ENCODE peak calls at places on chromosomes 3 and 15, in five cellular contexts. W is astrocyte of the spinal cord, Q is pancreas, U is GM12865, R is body of pancreas. K is an unnamed sample.

GRCh38 chr3:10232138-10232537 is 16.1 kb upstream of the TATDN2 start:
- DNase-seq in W (no peak), Q (no peak), U (peak; percentile 84), R (peak; percentile 50), K (no peak)

GRCh38 chr15:27017168-27017809 is 46.3 kb downstream of the GABRG3 start:
- DNase-seq in W (peak; percentile 68), Q (peak; percentile 54), U (peak; percentile 24), R (peak; percentile 55), K (peak; percentile 36)

GRCh38 chr15:48810414-48811324 is at the start of gene CEP152:
- DNase-seq in W (peak; percentile 100), Q (peak; percentile 99), U (peak; percentile 100), R (peak; percentile 99), K (peak; percentile 100)

GRCh38 chr15:95622843-95623242 is 707.7 kb upstream of the NR2F2 start:
- DNase-seq in W (no peak), Q (no peak), U (no peak), R (no peak), K (no peak)

GRCh38 chr3:10449436-10449835 is 56.0 kb downstream of the ATP2B2 start:
- DNase-seq in W (no peak), Q (no peak), U (no peak), R (no peak), K (no peak)

GRCh38 chr3:84836961-84837360 is 121.8 kb upstream of the CADM2 start:
- DNase-seq in W (no peak), Q (peak; percentile 45), U (no peak), R (peak; percentile 39), K (no peak)

GRCh38 chr3:46097691-46098241 is 70.5 kb upstream of the XCR1 start:
- DNase-seq in W (peak; percentile 33), Q (peak; percentile 21), U (peak; percentile 77), R (peak; percentile 36), K (peak; percentile 75)

GRCh38 chr3:172675371-172676193 is 35.3 kb downstream of the NCEH1 start:
- DNase-seq in W (peak; percentile 71), Q (no peak), U (peak; percentile 52), R (no peak), K (peak; percentile 32)

GRCh38 chr15:78621810-78622402 is 1.1 kb upstream of the CHRNA3 start:
- DNase-seq in W (no peak), Q (no peak), U (no peak), R (no peak), K (no peak)

GRCh38 chr15:90033448-90033847 is 32.3 kb downstream of the ZNF710 start:
- DNase-seq in W (no peak), Q (no peak), U (no peak), R (no peak), K (no peak)

GRCh38 chr3:189317911-189318310 is 146.1 kb downstream of the TPRG1 start:
- DNase-seq in W (no peak), Q (no peak), U (no peak), R (no peak), K (no peak)

GRCh38 chr3:124797426-124797945 is 67.2 kb downstream of the UMPS start:
- DNase-seq in W (no peak), Q (no peak), U (no peak), R (no peak), K (no peak)

GRCh38 chr3:26621891-26622633 is 510 bp upstream of the LRRC3B start:
- DNase-seq in W (no peak), Q (no peak), U (no peak), R (no peak), K (no peak)
- H3K4me3 ChIP-seq in W (no peak overlapping the region), Q (peak overlapping the region; percentile 14), U (no peak overlapping the region), R (no peak overlapping the region), K (no peak overlapping the region)

DNA sequence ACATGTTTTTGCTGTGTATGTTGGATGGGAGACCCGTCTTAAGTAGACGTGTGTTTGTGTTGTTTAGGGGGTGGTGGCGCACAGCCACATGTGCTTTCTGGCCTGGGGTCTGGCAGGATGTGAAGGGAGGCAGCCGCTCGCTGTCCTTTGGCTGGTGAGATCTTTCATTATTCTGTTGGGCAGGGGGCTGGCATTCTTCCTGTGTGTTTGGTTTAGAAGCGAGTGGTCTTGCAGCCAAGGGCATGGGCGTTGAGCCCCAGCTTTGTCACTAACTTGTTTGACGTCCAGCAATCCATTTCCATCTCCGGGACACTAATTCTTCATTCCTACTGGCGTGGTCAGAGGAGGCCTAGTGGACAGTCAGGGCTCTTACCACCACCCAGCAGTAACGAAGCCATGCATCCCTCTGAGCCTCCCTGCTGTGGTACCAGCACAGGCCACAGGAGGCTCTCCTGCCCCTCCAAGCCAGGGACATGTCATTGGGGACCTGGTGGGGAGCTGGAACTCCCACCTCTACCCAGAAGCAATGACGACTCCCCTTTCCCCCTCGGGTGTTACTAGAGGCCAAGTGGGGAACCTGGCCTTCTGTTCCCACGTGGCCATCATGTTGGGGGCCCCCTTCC is 10.7 kb downstream of the THSD4 start:
- DNase-seq in W (no peak), Q (no peak), U (peak; percentile 35), R (no peak), K (no peak)
- TF ChIP-seq CTCF in W (peak; percentile 44), Q (no peak), U (peak; percentile 40), R (peak; percentile 21), K (peak; percentile 5)

DNA sequence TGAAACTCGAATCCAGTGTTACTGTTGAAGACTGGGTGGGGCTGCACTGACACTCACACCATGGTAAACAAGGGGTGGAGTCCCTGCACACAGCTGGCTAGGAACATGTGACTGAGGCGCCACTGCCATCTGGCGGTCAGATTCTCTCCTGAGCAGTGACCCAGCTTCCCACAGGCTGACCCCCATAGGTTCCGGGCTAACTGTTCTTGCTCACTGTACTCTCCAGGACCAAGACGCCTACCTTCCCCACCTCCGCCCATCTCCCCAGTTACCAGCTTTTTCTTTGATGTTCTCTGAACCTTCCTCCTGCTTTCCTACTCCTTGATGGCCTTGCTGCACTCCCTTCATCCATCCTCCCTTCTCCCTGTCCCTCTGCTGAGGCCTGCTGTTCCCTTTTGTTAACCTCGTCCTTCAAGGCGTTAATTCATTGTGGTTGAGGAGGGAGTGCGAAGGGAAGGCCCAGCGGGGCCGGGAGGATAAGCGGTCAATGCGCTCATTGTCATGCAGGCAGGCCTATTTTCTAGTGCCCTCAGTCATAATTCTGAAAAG is 115.2 kb downstream of the ATP8B4 start:
- DNase-seq in W (peak; percentile 83), Q (peak; percentile 71), U (peak; percentile 90), R (peak; percentile 77), K (peak; percentile 91)
- H3K4me3 ChIP-seq in W (no peak overlapping the region), Q (no peak overlapping the region), U (no peak overlapping the region), R (no peak overlapping the region), K (no peak overlapping the region)

GRCh38 chr3:142211034-142211433 is 14.4 kb downstream of the GK5 start:
- DNase-seq in W (no peak), Q (no peak), U (peak; percentile 24), R (no peak), K (no peak)
- TF ChIP-seq CTCF in W (peak; percentile 34), Q (no peak), U (peak; percentile 32), R (no peak), K (no peak)

DNA sequence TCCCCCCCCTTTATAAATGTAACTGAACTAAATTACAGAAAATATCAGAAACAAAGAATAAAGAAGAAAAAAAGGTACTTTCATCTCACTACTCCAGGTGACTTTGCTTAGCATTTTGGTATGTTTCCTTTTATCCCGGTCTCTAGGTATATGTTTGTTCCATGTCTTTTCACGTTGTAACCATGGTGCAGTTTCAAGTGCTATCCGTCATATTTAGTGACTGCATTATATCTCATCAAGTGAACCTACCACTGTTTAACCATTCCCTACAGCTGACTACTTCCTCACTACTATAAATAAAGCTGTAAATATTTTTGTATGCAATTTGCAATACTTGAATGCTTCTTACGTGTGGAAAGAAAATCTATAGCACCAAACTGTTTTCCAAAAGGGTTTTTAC is 2.2 kb downstream of the BTBD1 start:
- DNase-seq in W (no peak), Q (no peak), U (no peak), R (no peak), K (no peak)
- H3K4me3 ChIP-seq in W (peak overlapping the region; percentile 85), Q (peak overlapping the region; percentile 100), U (peak overlapping the region; percentile 98), R (no peak overlapping the region), K (peak overlapping the region; percentile 93)

GRCh38 chr15:40357723-40358491 is at the start of gene DISP2:
- DNase-seq in W (peak; percentile 71), Q (peak; percentile 93), U (peak; percentile 88), R (peak; percentile 87), K (peak; percentile 62)

GRCh38 chr15:40357246-40357645 is 773 bp upstream of the DISP2 start:
- DNase-seq in W (no peak), Q (no peak), U (no peak), R (no peak), K (no peak)

GRCh38 chr15:40355976-40356585 is 1.9 kb upstream of the DISP2 start:
- DNase-seq in W (no peak), Q (no peak), U (no peak), R (no peak), K (no peak)

GRCh38 chr15:40360015-40360414 is 2.0 kb downstream of the DISP2 start:
- DNase-seq in W (no peak), Q (no peak), U (no peak), R (no peak), K (no peak)

DNA sequence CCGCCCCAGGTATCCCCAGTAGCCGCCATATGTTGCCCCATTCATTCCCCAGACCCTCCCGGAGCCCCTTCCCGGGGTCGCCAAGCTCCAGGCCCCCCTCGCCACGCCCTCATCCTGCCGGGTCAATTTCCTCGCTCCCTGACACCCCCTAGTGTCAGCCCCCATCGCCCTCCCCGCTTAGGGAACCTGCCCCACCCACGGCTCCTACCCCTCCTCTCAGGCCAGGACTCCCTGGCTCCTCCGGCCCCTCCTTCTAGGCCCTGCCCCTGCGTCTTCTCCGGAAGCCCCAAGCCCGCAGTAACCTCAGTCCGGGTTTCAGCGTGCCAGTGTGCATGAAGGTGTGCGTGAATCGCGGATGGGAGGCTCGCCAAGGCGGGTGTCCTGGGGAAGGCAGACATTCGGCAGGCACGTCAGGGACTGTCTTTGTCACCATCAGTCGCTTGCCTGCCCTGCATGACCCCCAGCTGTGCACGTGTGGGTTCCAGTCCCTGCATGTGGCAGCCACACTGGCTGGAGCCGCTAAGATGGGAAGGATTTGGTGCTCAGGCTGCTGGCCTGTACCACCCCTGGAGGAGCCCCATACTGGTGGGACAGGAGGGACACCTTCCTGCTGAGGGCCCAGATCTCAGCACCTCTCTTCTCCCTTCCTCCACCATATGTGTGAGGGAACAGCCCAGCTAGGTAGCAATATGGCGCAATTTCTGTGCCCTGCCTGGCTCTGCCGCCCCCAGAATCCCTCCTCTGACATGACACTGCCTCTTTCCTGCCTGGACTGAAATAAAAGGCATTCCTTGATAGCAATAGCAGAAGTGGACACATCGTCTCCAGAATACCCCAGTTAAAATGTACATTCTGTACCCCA is 704 bp downstream of the DISP2 start:
- DNase-seq in W (no peak), Q (no peak), U (peak; percentile 29), R (peak; percentile 10), K (no peak)
- TF ChIP-seq CTCF in W (peak; percentile 1), Q (no peak), U (no peak), R (no peak), K (no peak)

GRCh38 chr15:40252141-40252437 is 13.2 kb downstream of the PAK6 start:
- DNase-seq in W (no peak), Q (no peak), U (no peak), R (no peak), K (no peak)
- H3K4me3 ChIP-seq in W (no peak overlapping the region), Q (peak overlapping the region; percentile 50), U (no peak overlapping the region), R (peak overlapping the region; percentile 47), K (no peak overlapping the region)

K was measured in foreskin fibroblast.